ENCODE peak calls at places on chromosomes 2 and 18, in five cellular contexts. I is K562, F is H1, A is GM12878, W is HepG2. G is an unnamed sample.
A peak's percentile ranks its signal among the peaks of the same experiment; 100 is the strongest.

GRCh38 chr2:236997086-236997485 is 88.6 kb upstream of the COPS8 start:
- DNase-seq in I (no peak), F (no peak), A (no peak), W (no peak), G (no peak)

GRCh38 chr2:84925336-84925723 is 19.9 kb downstream of the TMSB10 start:
- DNase-seq in I (no peak), F (no peak), A (no peak), W (no peak), G (no peak)

GRCh38 chr2:64754587-64754986 is 100.9 kb upstream of the SERTAD2 start:
- DNase-seq in I (no peak), F (no peak), A (no peak), W (no peak), G (no peak)

GRCh38 chr18:386950-387349 is 113.6 kb downstream of the COLEC12 start:
- DNase-seq in I (no peak), F (no peak), A (no peak), W (no peak), G (no peak)

GRCh38 chr2:6692061-6692460 is 173.6 kb downstream of the CMPK2 start:
- DNase-seq in I (no peak), F (no peak), A (no peak), W (no peak), G (no peak)

GRCh38 chr2:149004836-149005235 is 33.7 kb upstream of the LYPD6B start:
- DNase-seq in I (no peak), F (no peak), A (no peak), W (no peak), G (no peak)

GRCh38 chr18:68839701-68840100 is 41.8 kb downstream of the CCDC102B start:
- DNase-seq in I (no peak), F (no peak), A (no peak), W (no peak), G (no peak)

GRCh38 chr2:112156152-112156986 is 18.2 kb downstream of the FBLN7 start:
- DNase-seq in I (no peak), F (no peak), A (no peak), W (peak; percentile 39), G (no peak)

GRCh38 chr2:27753744-27754588 is 17.6 kb upstream of the MRPL33 start:
- DNase-seq in I (peak; percentile 72), F (peak; percentile 72), A (no peak), W (peak; percentile 79), G (peak; percentile 93)

GRCh38 chr2:58796239-58796638 is 555.1 kb upstream of the FANCL start:
- DNase-seq in I (no peak), F (no peak), A (no peak), W (no peak), G (no peak)

GRCh38 chr2:169080250-169081035 is 11.1 kb downstream of the DHRS9 start:
- DNase-seq in I (no peak), F (no peak), A (peak; percentile 20), W (no peak), G (no peak)

GRCh38 chr18:44943201-44943881 is 262.7 kb downstream of the SETBP1 start:
- DNase-seq in I (no peak), F (peak; percentile 39), A (no peak), W (no peak), G (peak; percentile 55)

GRCh38 chr2:42493885-42494433 is at the start of gene KCNG3:
- DNase-seq in I (peak; percentile 76), F (no peak), A (no peak), W (peak; percentile 58), G (peak; percentile 83)

GRCh38 chr2:240685771-240686371 is 3.2 kb upstream of the AQP12B start:
- DNase-seq in I (peak; percentile 23), F (no peak), A (no peak), W (no peak), G (no peak)

GRCh38 chr2:105398522-105399206 is at the start of gene FHL2:
- DNase-seq in I (peak; percentile 77), F (peak; percentile 60), A (no peak), W (peak; percentile 64), G (peak; percentile 81)

GRCh38 chr18:50429207-50429948 is 54.5 kb downstream of the SKA1 start:
- DNase-seq in I (peak; percentile 14), F (no peak), A (no peak), W (peak; percentile 18), G (no peak)

GRCh38 chr2:239589855-239590254 is 189.0 kb upstream of the HDAC4 start:
- DNase-seq in I (no peak), F (no peak), A (no peak), W (no peak), G (peak; percentile 5)

GRCh38 chr2:7745369-7745768 is 828.2 kb downstream of the RNF144A start:
- DNase-seq in I (no peak), F (no peak), A (no peak), W (no peak), G (no peak)

GRCh38 chr18:48002933-48003365 is 72.5 kb upstream of the SMAD2 start:
- DNase-seq in I (no peak), F (no peak), A (no peak), W (no peak), G (no peak)

GRCh38 chr2:105804266-105804665 is 59.6 kb downstream of the NCK2 start:
- DNase-seq in I (no peak), F (no peak), A (no peak), W (no peak), G (no peak)

DNA sequence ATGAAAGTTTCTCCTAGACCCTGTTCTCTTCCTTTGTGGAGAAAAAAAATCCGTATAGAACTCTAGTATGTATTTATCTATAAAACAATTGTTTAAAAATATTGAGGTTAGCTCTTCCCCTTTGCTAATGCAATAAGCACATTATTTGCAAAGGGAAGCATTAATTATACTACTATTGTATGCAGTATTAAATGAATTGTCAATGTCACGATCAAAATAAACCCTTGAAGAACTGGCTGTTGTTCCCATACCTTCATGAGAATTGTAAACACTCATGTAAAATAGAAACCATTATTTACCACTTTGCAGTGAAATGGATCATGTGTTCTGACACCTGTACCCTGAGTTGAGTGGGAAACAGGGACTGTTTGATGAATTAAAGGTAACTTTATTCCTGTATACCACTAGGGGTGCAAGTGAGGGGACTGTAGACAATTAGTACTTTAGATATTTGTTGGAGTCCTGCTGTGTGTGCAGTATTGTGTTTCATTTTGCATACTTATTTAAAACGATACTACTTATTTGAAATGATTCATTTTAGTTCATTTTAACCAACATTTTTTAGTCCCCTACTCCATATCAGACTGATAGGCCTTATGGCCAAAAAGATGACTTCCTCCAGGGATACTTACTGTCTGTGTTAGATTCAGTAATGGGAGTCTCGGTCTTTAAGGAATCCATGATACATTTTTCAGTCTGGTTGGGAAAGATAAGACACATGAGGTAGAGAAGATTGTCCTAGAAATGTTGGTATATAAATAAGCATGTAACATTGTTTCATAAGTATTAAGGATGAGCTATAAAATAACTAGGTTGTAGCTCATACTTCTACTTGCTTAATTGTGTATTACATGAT is 7.9 kb downstream of the PKP4 start:
- DNase-seq in I (peak; percentile 51), F (no peak), A (no peak), W (peak; percentile 40), G (no peak)
- TF ChIP-seq USF2 in I (no peak), F (no peak), A (no peak), W (no peak), G (no peak)

GRCh38 chr18:75287006-75287405 is 76.4 kb downstream of the TSHZ1 start:
- DNase-seq in I (no peak), F (no peak), A (no peak), W (no peak), G (no peak)

GRCh38 chr18:75291460-75291859 is 80.9 kb downstream of the TSHZ1 start:
- DNase-seq in I (no peak), F (no peak), A (no peak), W (no peak), G (no peak)

GRCh38 chr18:75287700-75288099 is 77.1 kb downstream of the TSHZ1 start:
- DNase-seq in I (no peak), F (no peak), A (no peak), W (no peak), G (no peak)

GRCh38 chr18:75290737-75291358 is 80.3 kb downstream of the TSHZ1 start:
- DNase-seq in I (no peak), F (no peak), A (no peak), W (peak; percentile 78), G (no peak)

DNA sequence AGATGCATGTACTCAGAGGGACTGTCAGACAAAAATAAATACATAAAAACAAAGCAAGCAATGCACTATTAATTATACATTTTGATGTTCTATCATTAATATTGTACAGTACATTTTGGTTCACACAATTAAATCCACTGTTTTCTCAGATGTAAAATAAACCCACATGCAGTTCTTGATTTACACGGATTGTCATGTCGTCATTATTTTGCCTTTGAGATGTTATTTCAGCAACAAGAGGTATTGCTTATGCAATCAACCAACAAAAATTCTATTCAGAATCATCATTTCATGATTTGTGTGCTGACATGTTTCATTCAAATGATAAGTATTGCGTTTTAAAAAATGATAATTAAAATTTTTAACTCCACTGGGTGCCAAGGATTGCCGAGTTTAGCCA is 79.2 kb downstream of the TSHZ1 start:
- DNase-seq in I (no peak), F (no peak), A (no peak), W (no peak), G (no peak)
- TF ChIP-seq ATF3 in I (no peak), F (no peak), A (no peak), W (no peak), G (no peak)

GRCh38 chr2:219000569-219000960 is 7.3 kb upstream of the CRYBA2 start:
- DNase-seq in I (no peak), F (no peak), A (no peak), W (no peak), G (no peak)
- TF ChIP-seq USF2 in I (no peak), F (no peak), A (no peak), W (no peak), G (no peak)

GRCh38 chr18:11689031-11689971 is at the start of gene GNAL:
- DNase-seq in I (peak; percentile 62), F (peak; percentile 75), A (no peak), W (peak; percentile 55), G (peak; percentile 89)

GRCh38 chr18:11695736-11696135 is 6.7 kb downstream of the GNAL start:
- DNase-seq in I (no peak), F (no peak), A (no peak), W (no peak), G (no peak)

DNA sequence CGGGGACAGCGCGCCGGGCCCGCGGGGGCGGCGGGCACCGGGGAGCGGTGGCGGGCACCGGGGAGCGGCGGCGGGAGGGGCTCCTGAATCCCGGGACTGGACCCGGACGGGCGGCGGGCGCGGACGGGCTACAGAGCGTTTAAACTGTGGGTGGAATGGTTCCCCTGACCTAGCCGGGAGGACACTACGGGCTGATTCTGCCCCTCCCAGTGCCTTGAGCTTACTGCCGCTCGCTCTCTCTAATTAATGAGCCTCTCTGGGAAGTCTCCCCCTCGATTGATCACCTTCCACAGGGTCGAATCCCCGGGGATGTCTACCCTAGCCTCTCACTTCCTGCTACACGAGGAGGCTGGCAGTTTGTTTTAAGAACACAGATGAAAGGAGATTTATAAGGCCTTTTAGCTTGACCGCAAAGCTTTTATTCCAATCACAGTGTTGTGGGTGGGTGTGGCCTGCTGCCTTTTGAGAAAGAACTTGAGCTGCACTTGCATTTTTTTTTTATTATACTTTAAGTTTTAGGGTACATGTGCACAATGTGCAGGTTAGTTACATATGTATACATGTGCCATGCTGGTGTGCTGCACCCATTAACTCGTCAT is 1.0 kb downstream of the GNAL start:
- DNase-seq in I (no peak), F (no peak), A (no peak), W (no peak), G (no peak)
- TF ChIP-seq ATF3 in I (no peak), F (no peak), A (no peak), W (no peak), G (no peak)

DNA sequence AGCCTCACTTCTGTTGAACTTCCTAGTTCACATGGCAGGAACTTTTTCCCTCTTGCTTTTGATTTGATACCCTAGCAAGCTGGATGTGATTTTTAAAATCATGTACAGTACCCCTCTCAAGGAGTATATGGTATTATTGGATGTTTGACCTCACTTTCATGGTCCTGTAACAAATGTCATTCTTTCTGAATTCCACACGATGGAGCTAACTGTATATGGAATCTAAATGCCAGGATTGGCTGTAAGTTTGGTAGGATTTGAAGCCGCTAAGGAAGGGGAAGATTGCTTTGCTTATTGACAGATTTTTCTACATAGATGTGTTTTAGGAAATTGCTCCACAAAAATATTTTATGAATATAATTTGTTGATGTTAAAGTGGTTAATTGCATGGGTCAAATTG is 18.3 kb downstream of the MAIP1 start:
- DNase-seq in I (no peak), F (no peak), A (no peak), W (peak; percentile 46), G (no peak)
- TF ChIP-seq USF2 in I (no peak), F (no peak), A (no peak), W (no peak), G (no peak)